ENCODE peak calls at places on chromosomes 16 and 17, in five cellular contexts. X is NAMALWA; H is SW480; Z is SK-MEL-5; Q is activated CD8-positive, alpha-beta T cell treated with anti-CD3 and anti-CD28 coated beads, Interleukin-2, amount 10 ng/mL, durations not matched to agents 7 days and 5 days. P is an unnamed sample.

GRCh38 chr16:8377864-8378263 is 212.4 kb downstream of the TMEM114 start:
- DNase-seq in X (no peak), H (no peak), Z (no peak), Q (no peak), P (no peak)

GRCh38 chr16:72199938-72200337 is 28.0 kb upstream of the PMFBP1 start:
- DNase-seq in X (no peak), H (no peak), Z (no peak), Q (no peak), P (no peak)

GRCh38 chr16:30104090-30104489 is 8.1 kb upstream of the YPEL3 start:
- DNase-seq in X (no peak), H (no peak), Z (no peak), Q (no peak), P (no peak)

GRCh38 chr17:75468311-75468754 is 11.9 kb downstream of the TMEM94 start:
- DNase-seq in X (no peak), H (no peak), Z (no peak), Q (no peak), P (no peak)

GRCh38 chr16:84446086-84446485 is 58.4 kb downstream of the MEAK7 start:
- DNase-seq in X (no peak), H (no peak), Z (no peak), Q (no peak), P (no peak)

GRCh38 chr16:777826-778225 is 10.4 kb downstream of the RPUSD1 start:
- DNase-seq in X (no peak), H (peak; percentile 42), Z (no peak), Q (no peak), P (no peak)

GRCh38 chr17:7177210-7177953 is 1.8 kb downstream of the ASGR1 start:
- DNase-seq in X (peak; percentile 59), H (peak; percentile 61), Z (peak; percentile 76), Q (peak; percentile 72), P (peak; percentile 50)

GRCh38 chr16:88681709-88682451 is 4.4 kb downstream of the SNAI3 start:
- DNase-seq in X (peak; percentile 92), H (no peak), Z (no peak), Q (peak; percentile 80), P (peak; percentile 53)

GRCh38 chr17:31147507-31148202 is 52.9 kb downstream of the NF1 start:
- DNase-seq in X (no peak), H (no peak), Z (no peak), Q (no peak), P (no peak)

GRCh38 chr17:18988546-18989173 is 15.9 kb downstream of the FAM83G start:
- DNase-seq in X (no peak), H (peak; percentile 51), Z (no peak), Q (no peak), P (no peak)

GRCh38 chr17:39979865-39980401 is 674 bp upstream of the PSMD3 start:
- DNase-seq in X (peak; percentile 74), H (peak; percentile 70), Z (peak; percentile 42), Q (no peak), P (peak; percentile 51)

GRCh38 chr17:65071861-65072260 is 15.3 kb upstream of the GNA13 start:
- DNase-seq in X (no peak), H (peak; percentile 41), Z (no peak), Q (no peak), P (no peak)

GRCh38 chr16:31861415-31861814 is 12.2 kb upstream of the ZNF267 start:
- DNase-seq in X (no peak), H (no peak), Z (no peak), Q (no peak), P (peak; percentile 69)

GRCh38 chr16:58426095-58426494 is 33.8 kb downstream of the GINS3 start:
- DNase-seq in X (peak; percentile 79), H (no peak), Z (no peak), Q (peak; percentile 70), P (peak; percentile 86)

GRCh38 chr16:49912688-49913087 is 56.8 kb upstream of the ZNF423 start:
- DNase-seq in X (no peak), H (no peak), Z (no peak), Q (no peak), P (no peak)

GRCh38 chr16:73050115-73051099 is 2.5 kb upstream of the ZFHX3 start:
- DNase-seq in X (no peak), H (no peak), Z (no peak), Q (no peak), P (no peak)

GRCh38 chr17:66713533-66714042 is 121.3 kb upstream of the CACNG5 start:
- DNase-seq in X (no peak), H (peak; percentile 27), Z (no peak), Q (peak; percentile 57), P (no peak)

GRCh38 chr17:50148226-50149098 is 2.0 kb downstream of the PPP1R9B start:
- DNase-seq in X (peak; percentile 89), H (peak; percentile 60), Z (no peak), Q (peak; percentile 56), P (no peak)

GRCh38 chr17:36463916-36464764 is 22.3 kb upstream of the ZNHIT3 start:
- DNase-seq in X (no peak), H (peak; percentile 77), Z (peak; percentile 51), Q (peak; percentile 77), P (peak; percentile 32)

GRCh38 chr17:36601303-36602029 is at the start of gene MRM1:
- DNase-seq in X (peak; percentile 93), H (peak; percentile 90), Z (peak; percentile 90), Q (peak; percentile 93), P (peak; percentile 73)

GRCh38 chr17:8029121-8029520 is 9.7 kb upstream of the ALOX15B start:
- DNase-seq in X (no peak), H (no peak), Z (no peak), Q (no peak), P (no peak)

GRCh38 chr16:57621521-57622268 is 6.7 kb upstream of the ADGRG1 start:
- DNase-seq in X (no peak), H (peak; percentile 74), Z (no peak), Q (no peak), P (no peak)